ENCODE peak calls at places on chromosomes 7 and 10, in seven cellular contexts. One of them, this sample, is unnamed.

GRCh38 chr7:99579281-99579955 is 18.6 kb upstream of the TMEM225B start:
- DNase-seq in adrenal gland: no peak
- DNase-seq in pancreas: no peak
- DNase-seq in GM10248: no peak
- DNase-seq in hepatocyte: no peak
- DNase-seq in PC-3: no peak
- DNase-seq in GM06990: no peak
- DNase-seq in this sample: no peak

GRCh38 chr7:146366938-146367337 is 250.3 kb downstream of the CNTNAP2 start:
- DNase-seq in pancreas: no peak
- DNase-seq in GM06990: no peak
- DNase-seq in adrenal gland: no peak
- DNase-seq in GM10248: no peak
- DNase-seq in hepatocyte: no peak
- DNase-seq in PC-3: peak
- DNase-seq in this sample: no peak

GRCh38 chr10:28719789-28720436 is 42.6 kb downstream of the BAMBI start:
- DNase-seq in hepatocyte: no peak
- DNase-seq in pancreas: no peak
- DNase-seq in GM06990: no peak
- DNase-seq in GM10248: no peak
- DNase-seq in adrenal gland: no peak
- DNase-seq in PC-3: peak
- DNase-seq in this sample: no peak

GRCh38 chr10:16765532-16766365 is 51.5 kb downstream of the RSU1 start:
- DNase-seq in hepatocyte: peak
- DNase-seq in GM10248: peak
- DNase-seq in pancreas: no peak
- DNase-seq in GM06990: peak
- DNase-seq in adrenal gland: no peak
- DNase-seq in PC-3: no peak
- DNase-seq in this sample: no peak

GRCh38 chr7:1251796-1252542 is 19.3 kb downstream of the UNCX start:
- DNase-seq in GM06990: no peak
- DNase-seq in PC-3: no peak
- DNase-seq in pancreas: no peak
- DNase-seq in adrenal gland: no peak
- DNase-seq in hepatocyte: no peak
- DNase-seq in GM10248: no peak
- DNase-seq in this sample: no peak

GRCh38 chr10:88879754-88880286 is at the start of gene STAMBPL1:
- DNase-seq in pancreas: no peak
- DNase-seq in PC-3: peak
- DNase-seq in GM06990: no peak
- DNase-seq in GM10248: peak
- DNase-seq in hepatocyte: peak
- DNase-seq in adrenal gland: peak
- DNase-seq in this sample: peak

GRCh38 chr10:31146496-31147219 is 115.0 kb upstream of the ZNF438 start:
- DNase-seq in PC-3: peak
- DNase-seq in adrenal gland: no peak
- DNase-seq in GM06990: no peak
- DNase-seq in hepatocyte: peak
- DNase-seq in GM10248: no peak
- DNase-seq in pancreas: no peak
- DNase-seq in this sample: no peak

GRCh38 chr10:13338337-13339128 is 9.6 kb downstream of the SEPHS1 start:
- DNase-seq in GM10248: no peak
- DNase-seq in GM06990: no peak
- DNase-seq in hepatocyte: peak
- DNase-seq in pancreas: no peak
- DNase-seq in adrenal gland: no peak
- DNase-seq in PC-3: no peak
- DNase-seq in this sample: no peak

GRCh38 chr10:78511324-78512204 is 477.9 kb downstream of the RPS24 start:
- DNase-seq in GM10248: no peak
- DNase-seq in pancreas: no peak
- DNase-seq in GM06990: no peak
- DNase-seq in hepatocyte: no peak
- DNase-seq in PC-3: no peak
- DNase-seq in adrenal gland: no peak
- DNase-seq in this sample: no peak

GRCh38 chr7:39709768-39710291 is 86.5 kb downstream of the RALA start:
- DNase-seq in hepatocyte: peak
- DNase-seq in PC-3: no peak
- DNase-seq in GM06990: peak
- DNase-seq in adrenal gland: peak
- DNase-seq in GM10248: peak
- DNase-seq in pancreas: no peak
- DNase-seq in this sample: peak

GRCh38 chr7:151060416-151061234 is 1.2 kb downstream of the SLC4A2 start:
- DNase-seq in GM10248: no peak
- DNase-seq in hepatocyte: peak
- DNase-seq in pancreas: no peak
- DNase-seq in adrenal gland: peak
- DNase-seq in GM06990: no peak
- DNase-seq in PC-3: peak
- DNase-seq in this sample: peak

GRCh38 chr7:151058766-151059361 is 525 bp upstream of the SLC4A2 start:
- DNase-seq in adrenal gland: peak
- DNase-seq in GM10248: peak
- DNase-seq in pancreas: no peak
- DNase-seq in hepatocyte: peak
- DNase-seq in GM06990: no peak
- DNase-seq in PC-3: peak
- DNase-seq in this sample: peak

GRCh38 chr7:151057989-151058765 is 480 bp upstream of the CDK5 start:
- DNase-seq in pancreas: peak
- DNase-seq in GM10248: peak
- DNase-seq in PC-3: peak
- DNase-seq in GM06990: peak
- DNase-seq in hepatocyte: peak
- DNase-seq in adrenal gland: peak
- DNase-seq in this sample: peak

GRCh38 chr7:151060113-151060415 is 675 bp downstream of the SLC4A2 start:
- DNase-seq in GM06990: no peak
- DNase-seq in PC-3: no peak
- DNase-seq in adrenal gland: peak
- DNase-seq in pancreas: no peak
- DNase-seq in GM10248: no peak
- DNase-seq in hepatocyte: no peak
- DNase-seq in this sample: no peak

GRCh38 chr7:151059362-151060112 is at the start of gene SLC4A2:
- DNase-seq in GM06990: peak
- DNase-seq in hepatocyte: peak
- DNase-seq in PC-3: peak
- DNase-seq in GM10248: peak
- DNase-seq in pancreas: peak
- DNase-seq in adrenal gland: peak
- DNase-seq in this sample: peak
- TF ChIP-seq CTCF in GM06990: peak
- TF ChIP-seq CTCF in hepatocyte: peak
- TF ChIP-seq CTCF in PC-3: peak
- TF ChIP-seq CTCF in GM10248: peak
- TF ChIP-seq CTCF in pancreas: peak
- TF ChIP-seq CTCF in adrenal gland: peak
- TF ChIP-seq CTCF in this sample: peak

GRCh38 chr7:50273870-50274269 is 30.6 kb upstream of the IKZF1 start:
- DNase-seq in pancreas: no peak
- DNase-seq in PC-3: no peak
- DNase-seq in adrenal gland: no peak
- DNase-seq in hepatocyte: no peak
- DNase-seq in GM10248: no peak
- DNase-seq in GM06990: no peak
- DNase-seq in this sample: no peak
- TF ChIP-seq CTCF in pancreas: no peak
- TF ChIP-seq CTCF in PC-3: no peak
- TF ChIP-seq CTCF in adrenal gland: no peak
- TF ChIP-seq CTCF in hepatocyte: no peak
- TF ChIP-seq CTCF in GM10248: peak
- TF ChIP-seq CTCF in GM06990: no peak
- TF ChIP-seq CTCF in this sample: no peak

GRCh38 chr10:18140149-18140956 is at the start of gene CACNB2:
- DNase-seq in GM10248: peak
- DNase-seq in GM06990: peak
- DNase-seq in hepatocyte: peak
- DNase-seq in pancreas: peak
- DNase-seq in PC-3: peak
- DNase-seq in adrenal gland: peak
- DNase-seq in this sample: peak
- TF ChIP-seq CTCF in GM10248: no peak
- TF ChIP-seq CTCF in GM06990: no peak
- TF ChIP-seq CTCF in hepatocyte: peak
- TF ChIP-seq CTCF in pancreas: no peak
- TF ChIP-seq CTCF in PC-3: no peak
- TF ChIP-seq CTCF in adrenal gland: no peak
- TF ChIP-seq CTCF in this sample: no peak

DNA sequence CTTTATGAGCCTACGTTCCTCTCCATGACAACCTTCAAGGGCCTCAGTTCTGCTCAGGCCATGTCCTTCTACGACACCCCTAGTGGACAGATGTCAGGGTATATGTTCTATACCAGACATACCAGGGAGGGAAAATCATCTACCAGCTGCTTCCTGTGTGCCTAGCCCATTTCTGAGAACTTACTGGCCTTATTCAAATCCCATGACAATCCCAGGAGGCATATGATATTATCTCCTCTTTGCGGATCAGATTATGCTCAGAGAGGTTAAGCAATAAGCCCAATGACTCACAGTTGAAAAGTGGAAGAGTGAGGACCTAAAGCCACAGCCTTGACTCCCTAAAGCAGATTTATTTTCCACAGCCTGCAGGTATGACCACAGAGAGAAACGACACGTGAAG is 139.3 kb downstream of the GLI3 start:
- DNase-seq in pancreas: no peak
- DNase-seq in GM06990: no peak
- DNase-seq in PC-3: peak
- DNase-seq in adrenal gland: no peak
- DNase-seq in GM10248: no peak
- DNase-seq in hepatocyte: peak
- DNase-seq in this sample: no peak
- TF ChIP-seq CTCF in pancreas: no peak
- TF ChIP-seq CTCF in GM06990: peak
- TF ChIP-seq CTCF in PC-3: peak
- TF ChIP-seq CTCF in adrenal gland: no peak
- TF ChIP-seq CTCF in GM10248: no peak
- TF ChIP-seq CTCF in hepatocyte: no peak
- TF ChIP-seq CTCF in this sample: no peak

GRCh38 chr10:34206078-34206477 is 609.0 kb downstream of the PARD3 start:
- DNase-seq in adrenal gland: no peak
- DNase-seq in GM06990: peak
- DNase-seq in pancreas: no peak
- DNase-seq in GM10248: no peak
- DNase-seq in PC-3: no peak
- DNase-seq in hepatocyte: no peak
- DNase-seq in this sample: no peak
- TF ChIP-seq CTCF in adrenal gland: no peak
- TF ChIP-seq CTCF in GM06990: no peak
- TF ChIP-seq CTCF in pancreas: no peak
- TF ChIP-seq CTCF in GM10248: no peak
- TF ChIP-seq CTCF in PC-3: peak
- TF ChIP-seq CTCF in hepatocyte: no peak
- TF ChIP-seq CTCF in this sample: no peak

GRCh38 chr10:95770084-95770720 is 14.2 kb downstream of the ENTPD1 start:
- DNase-seq in hepatocyte: no peak
- DNase-seq in GM10248: no peak
- DNase-seq in pancreas: no peak
- DNase-seq in PC-3: no peak
- DNase-seq in adrenal gland: no peak
- DNase-seq in GM06990: no peak
- DNase-seq in this sample: no peak

DNA sequence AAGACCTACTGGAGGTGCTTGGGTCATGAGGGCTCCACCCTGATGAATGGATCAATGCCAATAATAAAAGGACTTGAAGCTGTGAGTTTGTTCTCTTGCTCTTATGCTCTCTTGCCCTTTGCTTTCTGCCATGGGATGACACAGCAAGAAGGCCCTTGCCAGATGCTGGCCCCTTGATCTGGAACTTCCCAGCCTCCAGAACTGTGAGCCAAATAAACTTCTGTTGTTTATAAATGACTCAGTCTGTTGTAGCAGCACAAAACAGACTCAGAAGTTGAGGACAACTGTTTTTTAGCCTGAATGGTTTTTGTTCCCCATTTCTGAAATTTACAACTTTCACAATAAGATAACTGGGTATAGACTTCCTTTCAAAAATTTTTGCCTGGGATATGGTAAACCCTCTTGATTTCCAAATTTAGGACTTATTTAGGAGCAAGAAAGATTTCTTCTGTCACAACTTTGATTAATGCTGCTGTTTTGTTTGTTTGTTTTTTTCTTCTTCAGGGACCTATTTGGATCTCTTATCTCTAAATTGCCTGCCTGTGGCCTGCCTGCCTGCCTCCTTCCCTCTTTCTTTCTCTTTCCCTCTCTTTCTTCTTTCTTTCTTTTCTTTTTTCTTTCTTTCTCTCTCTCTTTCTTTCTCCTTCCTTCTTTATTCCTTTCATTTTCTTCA is 12.1 kb downstream of the ENTPD1 start:
- DNase-seq in pancreas: no peak
- DNase-seq in GM06990: peak
- DNase-seq in adrenal gland: no peak
- DNase-seq in GM10248: no peak
- DNase-seq in PC-3: no peak
- DNase-seq in hepatocyte: no peak
- DNase-seq in this sample: no peak
- TF ChIP-seq CTCF in pancreas: no peak
- TF ChIP-seq CTCF in GM06990: no peak
- TF ChIP-seq CTCF in adrenal gland: no peak
- TF ChIP-seq CTCF in GM10248: no peak
- TF ChIP-seq CTCF in PC-3: no peak
- TF ChIP-seq CTCF in hepatocyte: no peak
- TF ChIP-seq CTCF in this sample: no peak

GRCh38 chr7:142300689-142301088 is 42.8 kb upstream of the PRSS58 start:
- DNase-seq in hepatocyte: no peak
- DNase-seq in PC-3: peak
- DNase-seq in GM10248: no peak
- DNase-seq in adrenal gland: no peak
- DNase-seq in GM06990: no peak
- DNase-seq in pancreas: no peak
- DNase-seq in this sample: peak
- TF ChIP-seq CTCF in hepatocyte: peak
- TF ChIP-seq CTCF in PC-3: peak
- TF ChIP-seq CTCF in GM10248: no peak
- TF ChIP-seq CTCF in adrenal gland: no peak
- TF ChIP-seq CTCF in GM06990: peak
- TF ChIP-seq CTCF in pancreas: no peak
- TF ChIP-seq CTCF in this sample: peak

GRCh38 chr7:106568680-106569499 is 92.1 kb downstream of the CCDC71L start:
- DNase-seq in GM06990: no peak
- DNase-seq in GM10248: no peak
- DNase-seq in pancreas: no peak
- DNase-seq in hepatocyte: peak
- DNase-seq in adrenal gland: no peak
- DNase-seq in PC-3: peak
- DNase-seq in this sample: no peak
- TF ChIP-seq CTCF in GM06990: no peak
- TF ChIP-seq CTCF in GM10248: no peak
- TF ChIP-seq CTCF in pancreas: no peak
- TF ChIP-seq CTCF in hepatocyte: no peak
- TF ChIP-seq CTCF in adrenal gland: no peak
- TF ChIP-seq CTCF in PC-3: no peak
- TF ChIP-seq CTCF in this sample: no peak

GRCh38 chr10:71396084-71396713 is 521 bp upstream of the CDH23 start:
- DNase-seq in GM06990: peak
- DNase-seq in PC-3: no peak
- DNase-seq in adrenal gland: peak
- DNase-seq in hepatocyte: peak
- DNase-seq in GM10248: peak
- DNase-seq in pancreas: peak
- DNase-seq in this sample: peak
- TF ChIP-seq CTCF in GM06990: peak
- TF ChIP-seq CTCF in PC-3: no peak
- TF ChIP-seq CTCF in adrenal gland: peak
- TF ChIP-seq CTCF in hepatocyte: peak
- TF ChIP-seq CTCF in GM10248: peak
- TF ChIP-seq CTCF in pancreas: peak
- TF ChIP-seq CTCF in this sample: no peak

This sample was measured in GM20000.